ENCODE peak calls at places on chromosomes 11 and 22, in five cellular contexts. G is HFF-Myc, A is astrocyte of the cerebellum, Q is mammary epithelial cell, U is body of pancreas. O is an unnamed sample.

GRCh38 chr11:33616552-33616951 is 84.1 kb downstream of the C11orf91 start:
- DNase-seq in G (no peak), A (no peak), Q (peak), U (no peak), O (no peak)

GRCh38 chr11:57306156-57306876 is 18.4 kb downstream of the TNKS1BP1 start:
- DNase-seq in G (no peak), A (no peak), Q (no peak), U (no peak), O (peak)

GRCh38 chr11:17845431-17845881 is 110.9 kb downstream of the KCNC1 start:
- DNase-seq in G (peak), A (peak), Q (peak), U (no peak), O (no peak)

GRCh38 chr11:116981216-116981887 is 116.9 kb downstream of the SIK3 start:
- DNase-seq in G (no peak), A (no peak), Q (no peak), U (no peak), O (no peak)

GRCh38 chr22:33957086-33957485 is 36.8 kb upstream of the LARGE1 start:
- DNase-seq in G (no peak), A (no peak), Q (no peak), U (no peak), O (no peak)

GRCh38 chr11:74687237-74688005 is 43.8 kb downstream of the CHRDL2 start:
- DNase-seq in G (no peak), A (no peak), Q (no peak), U (no peak), O (no peak)

GRCh38 chr11:45815747-45816146 is 10.8 kb downstream of the SLC35C1 start:
- DNase-seq in G (no peak), A (no peak), Q (peak), U (no peak), O (no peak)

GRCh38 chr11:72430743-72431570 is 3.4 kb downstream of the CLPB start:
- DNase-seq in G (no peak), A (peak), Q (peak), U (peak), O (peak)

GRCh38 chr11:22903782-22904181 is 43.5 kb upstream of the CCDC179 start:
- DNase-seq in G (no peak), A (no peak), Q (no peak), U (no peak), O (no peak)

GRCh38 chr22:25085930-25086901 is 113.4 kb upstream of the CRYBB3 start:
- DNase-seq in G (no peak), A (no peak), Q (peak), U (no peak), O (peak)

GRCh38 chr22:50726643-50727340 is 11.2 kb upstream of the ACR start:
- DNase-seq in G (no peak), A (no peak), Q (no peak), U (no peak), O (no peak)

GRCh38 chr22:45317551-45318167 is 7.9 kb downstream of the FAM118A start:
- DNase-seq in G (no peak), A (no peak), Q (peak), U (no peak), O (peak)

GRCh38 chr22:28478564-28478963 is 201.1 kb downstream of the TTC28 start:
- DNase-seq in G (no peak), A (no peak), Q (no peak), U (no peak), O (no peak)

GRCh38 chr11:131246589-131247164 is 123.7 kb upstream of the NTM start:
- DNase-seq in G (no peak), A (no peak), Q (no peak), U (peak), O (peak)

GRCh38 chr11:44609028-44609782 is 43.7 kb downstream of the CD82 start:
- DNase-seq in G (no peak), A (no peak), Q (no peak), U (no peak), O (no peak)

GRCh38 chr11:107927559-107927958 is 689 bp upstream of the RAB39A start:
- DNase-seq in G (no peak), A (no peak), Q (no peak), U (no peak), O (no peak)

GRCh38 chr11:36890280-36890679 is 292.2 kb upstream of the RAG2 start:
- DNase-seq in G (no peak), A (no peak), Q (no peak), U (no peak), O (no peak)

GRCh38 chr11:134939905-134940304 is 527.9 kb upstream of the B3GAT1 start:
- DNase-seq in G (no peak), A (no peak), Q (no peak), U (no peak), O (no peak)

DNA sequence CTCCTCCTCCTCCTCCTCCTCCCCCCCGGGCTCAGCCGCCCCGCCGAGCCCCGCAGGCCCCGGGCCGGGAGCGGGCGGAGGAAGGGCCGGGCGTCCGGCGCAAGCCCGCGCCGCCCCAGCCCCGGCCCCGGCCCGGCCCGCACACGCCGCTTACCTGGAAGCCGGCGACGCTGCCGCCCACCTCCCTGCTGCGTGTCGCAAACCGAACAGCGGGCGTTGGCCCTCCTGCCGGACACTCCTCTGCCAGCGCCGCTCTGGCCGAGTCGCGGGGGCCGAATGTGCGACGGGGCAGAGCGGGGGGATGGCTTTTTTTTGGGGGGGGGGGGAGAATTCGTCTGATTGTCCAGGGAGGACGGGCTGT is 1.1 kb downstream of the IGF2 start:
- DNase-seq in G (no peak), A (no peak), Q (no peak), U (no peak), O (no peak)
- H3K4me3 ChIP-seq in G (no peak), A (peak), Q (no peak), U (no peak), O (peak)

DNA sequence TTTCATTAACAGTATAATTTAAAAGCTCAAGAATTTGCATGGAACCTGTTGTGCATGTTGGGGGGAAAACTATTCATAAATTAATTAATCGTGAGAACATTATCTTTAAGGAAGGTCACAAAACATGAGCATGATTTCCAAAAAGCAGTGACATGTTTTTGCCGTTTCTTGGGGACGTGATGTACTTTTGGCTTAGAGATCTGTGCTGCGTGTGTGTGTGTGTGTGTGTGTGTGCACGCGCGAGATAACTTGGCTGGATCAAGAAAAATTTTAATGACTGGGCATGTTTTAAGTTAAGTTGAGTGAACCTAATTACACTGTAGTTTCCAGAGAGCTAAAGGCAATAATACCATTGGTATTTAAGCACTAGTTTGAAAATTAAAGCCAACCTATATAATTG is 51.4 kb downstream of the ZBTB16 start:
- DNase-seq in G (no peak), A (no peak), Q (no peak), U (peak), O (peak)
- H3K4me3 ChIP-seq in G (no peak), A (no peak), Q (no peak), U (no peak), O (no peak)

GRCh38 chr11:119025978-119026766 is 4.5 kb downstream of the SLC37A4 start:
- DNase-seq in G (no peak), A (no peak), Q (no peak), U (no peak), O (peak)

GRCh38 chr11:119028346-119029068 is 2.2 kb downstream of the SLC37A4 start:
- DNase-seq in G (no peak), A (no peak), Q (no peak), U (peak), O (peak)

GRCh38 chr11:119027561-119028345 is 2.9 kb downstream of the SLC37A4 start:
- DNase-seq in G (no peak), A (no peak), Q (no peak), U (peak), O (peak)

GRCh38 chr11:119025099-119025473 is 5.6 kb downstream of the SLC37A4 start:
- DNase-seq in G (no peak), A (no peak), Q (no peak), U (no peak), O (peak)

DNA sequence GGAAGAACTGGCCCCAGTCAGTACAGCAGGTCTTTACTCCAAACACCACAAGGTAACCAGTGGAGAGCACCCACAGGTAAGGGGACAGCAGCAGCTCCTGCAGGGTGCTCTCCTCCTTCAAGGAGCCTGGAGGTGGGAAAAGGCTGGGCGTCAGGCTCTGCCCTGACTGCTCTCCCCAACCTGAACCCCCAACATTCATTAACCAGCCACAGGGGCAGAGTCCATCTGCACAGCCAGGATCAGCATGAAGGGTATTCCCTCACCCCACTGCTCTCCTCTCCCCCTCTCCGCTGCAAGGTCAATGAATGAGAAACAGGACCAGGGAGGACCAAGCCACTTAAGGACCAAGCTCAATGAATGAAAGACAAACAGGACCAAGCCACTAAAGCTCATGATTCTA is 3.7 kb downstream of the SLC37A4 start:
- DNase-seq in G (no peak), A (no peak), Q (no peak), U (no peak), O (peak)
- H3K4me3 ChIP-seq in G (no peak), A (no peak), Q (no peak), U (no peak), O (no peak)

DNA sequence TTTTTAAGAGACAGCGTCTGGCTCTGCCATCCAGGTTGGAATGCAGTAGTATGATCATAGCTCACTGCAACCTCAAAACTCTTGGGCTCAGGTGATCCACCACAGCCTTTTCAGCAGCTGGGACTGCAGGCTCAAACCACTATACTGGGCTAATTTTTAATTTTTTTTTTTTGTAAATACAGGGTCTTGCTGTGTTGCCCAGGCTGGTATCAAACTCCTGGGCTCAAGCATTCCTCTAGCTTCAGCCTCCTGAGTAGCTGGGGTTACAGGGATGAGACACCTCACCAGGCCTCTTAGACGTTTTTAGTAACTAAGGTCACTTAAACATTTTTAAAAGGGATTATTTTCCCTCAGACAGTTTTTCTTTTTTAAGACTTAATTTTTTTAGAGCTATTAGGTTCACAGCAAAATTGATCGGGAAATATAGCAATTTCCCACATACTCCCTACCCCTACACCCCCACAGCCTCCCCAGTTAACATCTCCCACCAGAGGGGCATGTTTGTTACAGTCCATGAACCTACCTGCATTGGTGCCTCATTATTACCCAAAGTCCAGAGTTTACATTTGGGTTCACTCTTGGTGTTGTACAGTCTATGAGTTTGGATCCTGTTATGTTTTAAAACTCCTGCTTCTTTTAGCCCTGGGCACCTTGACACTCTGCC is 3.9 kb downstream of the BCR start:
- DNase-seq in G (no peak), A (no peak), Q (no peak), U (no peak), O (no peak)
- H3K4me3 ChIP-seq in G (peak), A (no peak), Q (no peak), U (no peak), O (no peak)

GRCh38 chr22:17159504-17159951 is 451 bp upstream of the HDHD5 start:
- DNase-seq in G (no peak), A (peak), Q (peak), U (peak), O (peak)

GRCh38 chr22:17155941-17156340 is 3.1 kb downstream of the HDHD5 start:
- DNase-seq in G (no peak), A (no peak), Q (no peak), U (no peak), O (no peak)

GRCh38 chr22:17158176-17158567 is 905 bp downstream of the HDHD5 start:
- DNase-seq in G (no peak), A (no peak), Q (no peak), U (no peak), O (no peak)

GRCh38 chr22:17158568-17159503 is at the start of gene HDHD5:
- DNase-seq in G (no peak), A (peak), Q (peak), U (peak), O (peak)

GRCh38 chr22:17157714-17158113 is 1.4 kb downstream of the HDHD5 start:
- DNase-seq in G (no peak), A (no peak), Q (no peak), U (no peak), O (no peak)
- H3K4me3 ChIP-seq in G (peak), A (peak), Q (no peak), U (no peak), O (peak)

DNA sequence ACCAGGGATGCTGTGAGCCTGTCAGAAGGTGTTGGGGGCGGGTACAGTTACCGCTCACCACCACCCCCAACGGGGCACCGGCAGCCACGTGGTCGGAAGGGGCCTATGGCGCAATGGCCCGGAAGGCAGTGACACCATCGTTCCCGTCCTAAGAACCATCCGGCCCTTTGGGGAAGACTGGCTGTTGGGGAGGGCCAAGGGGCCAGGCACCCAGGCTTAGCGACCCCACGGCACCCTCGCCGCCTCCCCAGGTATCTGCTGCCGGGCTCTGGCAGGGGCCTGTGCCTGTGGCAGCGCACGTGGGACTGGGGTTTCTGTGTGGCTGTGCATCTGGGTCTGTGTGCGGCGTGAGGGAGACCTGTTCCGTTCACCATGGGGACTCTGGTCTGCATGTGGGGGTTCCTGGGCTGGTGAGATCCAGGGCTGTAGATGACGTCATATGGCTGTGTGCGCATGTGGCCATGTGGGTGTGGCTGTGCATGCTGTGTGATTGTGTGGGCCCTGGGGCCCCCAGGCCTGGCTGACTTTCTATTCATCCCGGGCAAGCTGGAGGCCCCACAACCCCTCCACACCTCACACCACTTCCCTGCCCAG is 703 bp downstream of the OSM start:
- DNase-seq in G (no peak), A (no peak), Q (no peak), U (no peak), O (peak)
- H3K4me3 ChIP-seq in G (no peak), A (no peak), Q (no peak), U (no peak), O (peak)

GRCh38 chr11:2302844-2303626 is 1.2 kb downstream of the TSPAN32 start:
- DNase-seq in G (no peak), A (no peak), Q (no peak), U (peak), O (no peak)
- H3K4me3 ChIP-seq in G (no peak), A (no peak), Q (no peak), U (no peak), O (no peak)

DNA sequence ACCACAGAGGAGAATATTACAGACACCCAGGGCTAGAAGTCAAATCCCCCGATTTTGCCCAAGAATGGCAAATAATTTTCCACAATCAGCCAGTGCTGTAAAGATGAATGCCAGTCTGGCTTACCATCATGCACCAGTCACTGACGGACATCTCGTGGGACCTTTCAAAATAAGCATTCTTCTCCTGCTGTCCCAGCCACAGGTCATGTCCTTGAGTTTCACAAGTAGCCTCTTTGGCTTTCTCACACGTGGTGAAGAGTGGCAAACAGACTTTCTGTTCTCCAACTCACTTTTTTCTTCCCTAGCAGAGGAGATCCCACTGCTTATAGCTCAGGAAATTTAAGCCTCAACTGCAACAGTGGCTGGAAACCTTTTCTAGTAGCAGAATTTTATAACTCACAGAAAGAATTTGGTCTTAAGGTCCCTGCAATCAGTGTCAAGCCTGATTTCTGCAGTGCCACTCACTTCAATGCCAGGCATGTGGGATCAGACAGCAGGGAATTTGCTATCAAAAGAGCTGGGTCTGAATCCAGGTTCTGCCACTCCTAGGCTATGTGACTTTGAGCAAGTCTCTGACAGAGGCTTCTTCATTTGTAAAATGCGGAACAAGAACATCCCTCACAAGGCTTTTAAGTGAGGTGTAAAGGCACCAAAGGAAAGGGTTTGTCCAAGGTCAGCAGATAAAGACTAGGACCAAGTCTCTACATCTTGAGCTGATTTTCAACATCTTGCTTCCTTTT is 3.6 kb downstream of the PIK3IP1 start:
- DNase-seq in G (no peak), A (no peak), Q (no peak), U (no peak), O (no peak)
- H3K4me3 ChIP-seq in G (no peak), A (no peak), Q (no peak), U (no peak), O (peak)

GRCh38 chr11:70109006-70109405 is 30.9 kb downstream of the ANO1 start:
- DNase-seq in G (no peak), A (peak), Q (no peak), U (no peak), O (no peak)
- H3K4me3 ChIP-seq in G (no peak), A (no peak), Q (no peak), U (no peak), O (no peak)

GRCh38 chr11:12377106-12377823 is at the start of gene PARVA:
- DNase-seq in G (peak), A (peak), Q (peak), U (peak), O (peak)
- H3K4me3 ChIP-seq in G (peak), A (peak), Q (peak), U (peak), O (peak)